ENCODE peak calls at places on chromosomes 11 and 22, in six cellular contexts. Q is mammary epithelial cell, H is GM23338, J is heart left ventricle, X is fibroblast of mammary gland, V is HCT116. M is an unnamed sample.

GRCh38 chr11:90341986-90342385 is 119.1 kb upstream of the CHORDC1 start:
- DNase-seq in Q (no peak), H (peak; percentile 9), J (no peak), X (no peak), V (no peak), M (no peak)

GRCh38 chr11:111413849-111414248 is 34.8 kb upstream of the POU2AF1 start:
- DNase-seq in Q (no peak), H (no peak), J (no peak), X (no peak), V (no peak), M (no peak)

GRCh38 chr22:22709719-22710445 is 65.5 kb downstream of the GGTLC2 start:
- DNase-seq in Q (no peak), H (peak; percentile 81), J (no peak), X (peak; percentile 48), V (no peak), M (no peak)

GRCh38 chr22:29044657-29045176 is 16.9 kb downstream of the C22orf31 start:
- DNase-seq in Q (peak; percentile 28), H (no peak), J (no peak), X (peak; percentile 88), V (no peak), M (no peak)

GRCh38 chr22:23104109-23104971 is 34.0 kb downstream of the GNAZ start:
- DNase-seq in Q (no peak), H (no peak), J (no peak), X (no peak), V (no peak), M (no peak)

GRCh38 chr11:83070878-83071640 is 638 bp downstream of the RAB30 start:
- DNase-seq in Q (no peak), H (peak; percentile 57), J (peak; percentile 64), X (peak; percentile 27), V (no peak), M (no peak)

GRCh38 chr11:133081020-133081419 is 451.3 kb downstream of the OPCML start:
- DNase-seq in Q (no peak), H (peak; percentile 76), J (no peak), X (no peak), V (no peak), M (no peak)

GRCh38 chr11:6646631-6647281 is 8.9 kb downstream of the DCHS1 start:
- DNase-seq in Q (no peak), H (peak; percentile 29), J (peak; percentile 75), X (peak; percentile 78), V (no peak), M (no peak)

GRCh38 chr22:23263651-23264555 is 83.6 kb downstream of the BCR start:
- DNase-seq in Q (peak; percentile 69), H (no peak), J (no peak), X (peak; percentile 15), V (no peak), M (no peak)

GRCh38 chr22:19446603-19447387 is 716 bp downstream of the C22orf39 start:
- DNase-seq in Q (no peak), H (peak; percentile 86), J (no peak), X (peak; percentile 17), V (no peak), M (no peak)

GRCh38 chr11:83480251-83480650 is 194.1 kb upstream of the CCDC90B start:
- DNase-seq in Q (no peak), H (no peak), J (no peak), X (no peak), V (no peak), M (no peak)

GRCh38 chr22:20013382-20013871 is 3.2 kb downstream of the ARVCF start:
- DNase-seq in Q (no peak), H (peak; percentile 88), J (peak; percentile 76), X (peak; percentile 34), V (no peak), M (no peak)

GRCh38 chr11:117062503-117062902 is 35.7 kb downstream of the SIK3 start:
- DNase-seq in Q (no peak), H (no peak), J (no peak), X (no peak), V (no peak), M (no peak)

GRCh38 chr22:36988075-36988474 is 31.2 kb downstream of the TST start:
- DNase-seq in Q (no peak), H (no peak), J (no peak), X (no peak), V (no peak), M (no peak)

GRCh38 chr22:36327922-36328551 is 59.7 kb downstream of the MYH9 start:
- DNase-seq in Q (no peak), H (no peak), J (peak; percentile 85), X (peak; percentile 52), V (no peak), M (no peak)

GRCh38 chr22:48425091-48425506 is 1402.6 kb downstream of the BRD1 start:
- DNase-seq in Q (no peak), H (no peak), J (no peak), X (no peak), V (no peak), M (no peak)

GRCh38 chr11:130094614-130095013 is 24.9 kb downstream of the APLP2 start:
- DNase-seq in Q (no peak), H (no peak), J (no peak), X (no peak), V (no peak), M (no peak)

GRCh38 chr11:123054301-123055065 is 7.5 kb downstream of the HSPA8 start:
- DNase-seq in Q (peak; percentile 44), H (peak; percentile 95), J (no peak), X (peak; percentile 78), V (peak; percentile 56), M (no peak)

GRCh38 chr11:99968336-99968735 is 718.8 kb upstream of the ARHGAP42 start:
- DNase-seq in Q (no peak), H (no peak), J (no peak), X (no peak), V (no peak), M (no peak)

GRCh38 chr11:14270690-14271542 is 88.1 kb downstream of the RRAS2 start:
- DNase-seq in Q (no peak), H (no peak), J (no peak), X (no peak), V (no peak), M (no peak)

GRCh38 chr22:19478466-19479357 is at the start of gene UFD1:
- DNase-seq in Q (peak; percentile 83), H (peak; percentile 92), J (peak; percentile 93), X (peak; percentile 72), V (no peak), M (peak; percentile 23)

GRCh38 chr11:66957971-66958231 is 282 bp downstream of the PC start:
- DNase-seq in Q (no peak), H (peak; percentile 68), J (no peak), X (no peak), V (no peak), M (no peak)

GRCh38 chr22:46153930-46154329 is 3.6 kb downstream of the PPARA start:
- DNase-seq in Q (no peak), H (no peak), J (no peak), X (no peak), V (no peak), M (no peak)

GRCh38 chr11:1762537-1763302 is 1.0 kb downstream of the CTSD start:
- DNase-seq in Q (peak; percentile 65), H (no peak), J (peak; percentile 81), X (peak; percentile 45), V (peak; percentile 19), M (no peak)

GRCh38 chr11:128905345-128906184 is 14.4 kb downstream of the KCNJ5 start:
- DNase-seq in Q (peak; percentile 62), H (peak; percentile 84), J (peak; percentile 64), X (peak; percentile 39), V (peak; percentile 46), M (peak; percentile 61)

GRCh38 chr11:48109046-48109666 is 107.5 kb upstream of the OR4B1 start:
- DNase-seq in Q (peak; percentile 35), H (no peak), J (no peak), X (peak; percentile 64), V (peak; percentile 37), M (no peak)

GRCh38 chr22:38180841-38181452 is 683 bp downstream of the PLA2G6 start:
- DNase-seq in Q (peak; percentile 82), H (peak; percentile 49), J (no peak), X (no peak), V (no peak), M (no peak)

GRCh38 chr11:37916331-37916730 is 1318.3 kb upstream of the RAG2 start:
- DNase-seq in Q (no peak), H (no peak), J (no peak), X (no peak), V (no peak), M (no peak)

GRCh38 chr11:44243633-44244343 is 66.2 kb downstream of the ALX4 start:
- DNase-seq in Q (no peak), H (peak; percentile 94), J (no peak), X (peak; percentile 30), V (no peak), M (no peak)
- H3K4me3 ChIP-seq in Q (no peak overlapping the region), H (peak overlapping the region; percentile 25), J (no peak overlapping the region), X (no peak overlapping the region), V (no peak overlapping the region), M (no peak overlapping the region)

GRCh38 chr11:12429155-12429554 is 51.8 kb downstream of the PARVA start:
- DNase-seq in Q (no peak), H (no peak), J (no peak), X (no peak), V (no peak), M (no peak)

GRCh38 chr11:12432507-12432906 is 55.1 kb downstream of the PARVA start:
- DNase-seq in Q (no peak), H (no peak), J (no peak), X (no peak), V (no peak), M (no peak)

GRCh38 chr11:12430912-12431311 is 53.5 kb downstream of the PARVA start:
- DNase-seq in Q (peak; percentile 90), H (no peak), J (peak; percentile 75), X (peak; percentile 97), V (no peak), M (no peak)

GRCh38 chr11:12433571-12434061 is 56.2 kb downstream of the PARVA start:
- DNase-seq in Q (no peak), H (no peak), J (no peak), X (peak; percentile 92), V (no peak), M (no peak)

GRCh38 chr11:12430351-12430750 is 53.0 kb downstream of the PARVA start:
- DNase-seq in Q (peak; percentile 95), H (no peak), J (no peak), X (peak; percentile 84), V (no peak), M (no peak)
- H3K4me3 ChIP-seq in Q (peak overlapping the region; percentile 42), H (no peak overlapping the region), J (no peak overlapping the region), X (peak overlapping the region; percentile 31), V (no peak overlapping the region), M (no peak overlapping the region)

DNA sequence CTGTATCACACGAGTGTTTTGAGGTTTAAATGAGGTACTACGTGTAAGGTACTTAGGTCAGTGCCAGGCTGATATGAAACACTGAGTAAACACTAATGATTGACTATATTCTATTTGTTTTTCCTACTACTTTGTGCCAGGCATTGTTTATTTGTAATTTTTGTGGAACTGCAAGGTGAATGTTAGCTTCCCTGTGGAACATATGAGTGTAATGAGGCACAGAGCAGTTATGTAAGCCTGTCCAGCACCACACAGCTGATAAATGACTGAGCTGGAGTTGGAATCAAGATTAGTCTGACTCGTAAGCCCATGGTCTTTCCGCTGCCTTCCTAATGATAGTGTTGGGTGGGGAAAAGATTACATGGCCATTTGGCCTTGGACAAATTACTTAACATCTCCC is 5.9 kb downstream of the SLC37A2 start:
- DNase-seq in Q (peak; percentile 32), H (no peak), J (no peak), X (no peak), V (no peak), M (no peak)
- H3K4me3 ChIP-seq in Q (no peak overlapping the region), H (no peak overlapping the region), J (no peak overlapping the region), X (no peak overlapping the region), V (no peak overlapping the region), M (no peak overlapping the region)

GRCh38 chr11:55342901-55343300 is at the start of gene OR4A16:
- DNase-seq in Q (no peak), H (no peak), J (no peak), X (no peak), V (no peak), M (no peak)

GRCh38 chr11:55345306-55345705 is 2.3 kb downstream of the OR4A16 start:
- DNase-seq in Q (no peak), H (no peak), J (no peak), X (no peak), V (no peak), M (no peak)
- H3K4me3 ChIP-seq in Q (no peak overlapping the region), H (no peak overlapping the region), J (no peak overlapping the region), X (no peak overlapping the region), V (no peak overlapping the region), M (no peak overlapping the region)

M was measured in keratinocyte.